ENCODE peak calls at places on chromosomes 1 and 21, in six cellular contexts. One of them, this sample, is unnamed.

GRCh38 chr1:16900771-16901170 is 5.0 kb downstream of the RNU1-2 start:
- DNase-seq in HepG2: no peak
- DNase-seq in K562: no peak
- DNase-seq in WTC11: no peak
- DNase-seq in endothelial cell of umbilical vein: peak
- DNase-seq in A549: no peak
- DNase-seq in this sample: no peak

GRCh38 chr21:37220433-37220980 is 46.6 kb downstream of the VPS26C start:
- DNase-seq in HepG2: peak
- DNase-seq in K562: no peak
- DNase-seq in A549: peak
- DNase-seq in endothelial cell of umbilical vein: peak
- DNase-seq in WTC11: peak
- DNase-seq in this sample: no peak

GRCh38 chr1:247326601-247327135 is 5.0 kb downstream of the ZNF496 start:
- DNase-seq in K562: no peak
- DNase-seq in A549: no peak
- DNase-seq in endothelial cell of umbilical vein: no peak
- DNase-seq in HepG2: no peak
- DNase-seq in WTC11: no peak
- DNase-seq in this sample: no peak

GRCh38 chr1:176850871-176851270 is 313.6 kb downstream of the ASTN1 start:
- DNase-seq in K562: no peak
- DNase-seq in A549: no peak
- DNase-seq in HepG2: no peak
- DNase-seq in endothelial cell of umbilical vein: no peak
- DNase-seq in WTC11: no peak
- DNase-seq in this sample: no peak

GRCh38 chr1:981955-982558 is at the start of gene PERM1:
- DNase-seq in WTC11: peak
- DNase-seq in K562: no peak
- DNase-seq in A549: no peak
- DNase-seq in HepG2: no peak
- DNase-seq in endothelial cell of umbilical vein: no peak
- DNase-seq in this sample: no peak

GRCh38 chr1:179921472-179921871 is 33.1 kb upstream of the CEP350 start:
- DNase-seq in A549: no peak
- DNase-seq in WTC11: no peak
- DNase-seq in endothelial cell of umbilical vein: peak
- DNase-seq in HepG2: no peak
- DNase-seq in K562: no peak
- DNase-seq in this sample: no peak

GRCh38 chr21:23223882-23224281 is 2225.7 kb downstream of the NCAM2 start:
- DNase-seq in HepG2: no peak
- DNase-seq in A549: no peak
- DNase-seq in K562: no peak
- DNase-seq in WTC11: peak
- DNase-seq in endothelial cell of umbilical vein: no peak
- DNase-seq in this sample: peak

GRCh38 chr1:66253330-66253921 is 280.5 kb upstream of the SGIP1 start:
- DNase-seq in K562: no peak
- DNase-seq in A549: peak
- DNase-seq in HepG2: peak
- DNase-seq in WTC11: no peak
- DNase-seq in endothelial cell of umbilical vein: peak
- DNase-seq in this sample: no peak

GRCh38 chr21:34579411-34579810 is 35.5 kb downstream of the RCAN1 start:
- DNase-seq in K562: no peak
- DNase-seq in endothelial cell of umbilical vein: no peak
- DNase-seq in A549: no peak
- DNase-seq in HepG2: no peak
- DNase-seq in WTC11: no peak
- DNase-seq in this sample: no peak

GRCh38 chr21:43269461-43269860 is 100.7 kb downstream of the CRYAA start:
- DNase-seq in endothelial cell of umbilical vein: no peak
- DNase-seq in HepG2: no peak
- DNase-seq in K562: peak
- DNase-seq in WTC11: peak
- DNase-seq in A549: no peak
- DNase-seq in this sample: no peak

GRCh38 chr21:41580758-41581554 is 73.0 kb upstream of the TMPRSS2 start:
- DNase-seq in HepG2: no peak
- DNase-seq in WTC11: no peak
- DNase-seq in K562: no peak
- DNase-seq in A549: no peak
- DNase-seq in endothelial cell of umbilical vein: no peak
- DNase-seq in this sample: no peak

GRCh38 chr21:40254540-40255455 is 387.6 kb downstream of the PCP4 start:
- DNase-seq in A549: no peak
- DNase-seq in WTC11: no peak
- DNase-seq in K562: no peak
- DNase-seq in HepG2: no peak
- DNase-seq in endothelial cell of umbilical vein: no peak
- DNase-seq in this sample: no peak

GRCh38 chr21:28885853-28886177 is 106.9 kb downstream of the LTN1 start:
- DNase-seq in K562: no peak
- DNase-seq in WTC11: no peak
- DNase-seq in endothelial cell of umbilical vein: no peak
- DNase-seq in HepG2: no peak
- DNase-seq in A549: no peak
- DNase-seq in this sample: no peak

GRCh38 chr1:186535388-186536133 is 74.6 kb upstream of the PDC start:
- DNase-seq in HepG2: no peak
- DNase-seq in endothelial cell of umbilical vein: peak
- DNase-seq in WTC11: no peak
- DNase-seq in K562: no peak
- DNase-seq in A549: peak
- DNase-seq in this sample: no peak

GRCh38 chr1:207910678-207911354 is at the start of gene CD34:
- DNase-seq in K562: no peak
- DNase-seq in WTC11: peak
- DNase-seq in endothelial cell of umbilical vein: peak
- DNase-seq in A549: no peak
- DNase-seq in HepG2: no peak
- DNase-seq in this sample: no peak

GRCh38 chr1:99704356-99704816 is 58.5 kb downstream of the PALMD start:
- DNase-seq in HepG2: no peak
- DNase-seq in endothelial cell of umbilical vein: no peak
- DNase-seq in A549: no peak
- DNase-seq in WTC11: no peak
- DNase-seq in K562: no peak
- DNase-seq in this sample: no peak

GRCh38 chr1:97943354-97943753 is 22.5 kb upstream of the DPYD start:
- DNase-seq in endothelial cell of umbilical vein: peak
- DNase-seq in HepG2: no peak
- DNase-seq in WTC11: no peak
- DNase-seq in K562: no peak
- DNase-seq in A549: no peak
- DNase-seq in this sample: no peak

GRCh38 chr1:7610106-7610731 is 160.9 kb upstream of the VAMP3 start:
- DNase-seq in K562: no peak
- DNase-seq in HepG2: no peak
- DNase-seq in WTC11: no peak
- DNase-seq in endothelial cell of umbilical vein: no peak
- DNase-seq in A549: no peak
- DNase-seq in this sample: no peak

GRCh38 chr1:201461783-201462441 is 7.1 kb downstream of the PHLDA3 start:
- DNase-seq in HepG2: peak
- DNase-seq in endothelial cell of umbilical vein: peak
- DNase-seq in A549: peak
- DNase-seq in K562: peak
- DNase-seq in WTC11: no peak
- DNase-seq in this sample: no peak

GRCh38 chr1:81155131-81155530 is 645.6 kb upstream of the ADGRL2 start:
- DNase-seq in A549: no peak
- DNase-seq in K562: no peak
- DNase-seq in WTC11: no peak
- DNase-seq in HepG2: no peak
- DNase-seq in endothelial cell of umbilical vein: no peak
- DNase-seq in this sample: no peak

GRCh38 chr1:81114191-81114590 is 686.5 kb upstream of the ADGRL2 start:
- DNase-seq in A549: no peak
- DNase-seq in WTC11: no peak
- DNase-seq in endothelial cell of umbilical vein: no peak
- DNase-seq in K562: no peak
- DNase-seq in HepG2: no peak
- DNase-seq in this sample: no peak

GRCh38 chr1:172269644-172270043 is 150.8 kb upstream of the C1orf105 start:
- DNase-seq in HepG2: peak
- DNase-seq in A549: peak
- DNase-seq in WTC11: no peak
- DNase-seq in K562: no peak
- DNase-seq in endothelial cell of umbilical vein: no peak
- DNase-seq in this sample: no peak

GRCh38 chr1:201795066-201795465 is 33.9 kb upstream of the IPO9 start:
- DNase-seq in A549: peak
- DNase-seq in K562: no peak
- DNase-seq in WTC11: no peak
- DNase-seq in endothelial cell of umbilical vein: peak
- DNase-seq in HepG2: no peak
- DNase-seq in this sample: no peak

GRCh38 chr1:222616535-222616934 is 1.4 kb upstream of the MIA3 start:
- DNase-seq in endothelial cell of umbilical vein: no peak
- DNase-seq in WTC11: no peak
- DNase-seq in K562: no peak
- DNase-seq in HepG2: peak
- DNase-seq in A549: peak
- DNase-seq in this sample: no peak

GRCh38 chr1:76764638-76765572 is 102.4 kb upstream of the ST6GALNAC5 start:
- DNase-seq in endothelial cell of umbilical vein: peak
- DNase-seq in A549: no peak
- DNase-seq in HepG2: no peak
- DNase-seq in WTC11: no peak
- DNase-seq in K562: no peak
- DNase-seq in this sample: no peak

GRCh38 chr21:28938726-28939125 is 54.0 kb downstream of the LTN1 start:
- DNase-seq in A549: no peak
- DNase-seq in K562: no peak
- DNase-seq in WTC11: no peak
- DNase-seq in HepG2: no peak
- DNase-seq in endothelial cell of umbilical vein: no peak
- DNase-seq in this sample: no peak

DNA sequence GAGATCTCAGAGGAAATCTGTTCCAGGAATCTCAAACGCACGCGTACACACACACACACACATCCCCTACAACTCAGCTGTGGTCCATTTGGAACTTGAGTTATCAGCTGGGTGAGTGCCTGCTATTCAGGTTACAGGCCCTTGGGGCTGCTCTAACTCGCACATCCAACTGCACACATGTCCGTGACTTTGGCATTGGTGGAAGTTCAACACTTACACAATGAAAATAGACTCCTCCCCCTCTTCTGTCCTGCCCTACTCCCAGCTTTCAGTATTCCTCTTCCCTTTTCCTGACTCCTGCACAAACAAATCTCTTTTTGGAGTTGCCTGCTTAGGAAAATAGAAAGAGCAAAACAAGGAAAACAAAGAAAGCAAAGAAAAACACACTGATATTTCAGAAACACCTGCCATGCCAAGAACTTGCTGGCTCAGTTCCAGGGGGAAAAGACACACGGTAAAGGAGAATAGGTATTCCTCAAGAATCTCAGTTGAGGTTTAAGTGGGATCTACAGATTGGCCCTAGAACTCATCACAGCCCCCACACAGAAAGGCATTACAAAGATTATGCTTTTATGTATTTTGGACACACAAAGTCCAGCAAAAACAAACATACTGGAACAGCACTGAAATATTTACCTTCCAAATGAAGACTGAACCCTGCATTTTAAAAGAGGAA is 140.8 kb downstream of the TGFBR3 start:
- DNase-seq in endothelial cell of umbilical vein: peak
- DNase-seq in K562: no peak
- DNase-seq in A549: no peak
- DNase-seq in WTC11: no peak
- DNase-seq in HepG2: peak
- DNase-seq in this sample: no peak
- TF ChIP-seq JUN in endothelial cell of umbilical vein: no peak
- TF ChIP-seq JUN in K562: no peak
- TF ChIP-seq JUN in A549: no peak
- TF ChIP-seq JUN in WTC11: no peak
- TF ChIP-seq JUN in HepG2: no peak
- TF ChIP-seq JUN in this sample: no peak

GRCh38 chr1:156194300-156194652 is 372 bp downstream of the SLC25A44 start:
- DNase-seq in HepG2: no peak
- DNase-seq in A549: peak
- DNase-seq in WTC11: no peak
- DNase-seq in endothelial cell of umbilical vein: no peak
- DNase-seq in K562: peak
- DNase-seq in this sample: no peak
- TF ChIP-seq JUN in HepG2: no peak
- TF ChIP-seq JUN in A549: no peak
- TF ChIP-seq JUN in WTC11: no peak
- TF ChIP-seq JUN in endothelial cell of umbilical vein: no peak
- TF ChIP-seq JUN in K562: no peak
- TF ChIP-seq JUN in this sample: no peak

GRCh38 chr1:244394851-244395765 is 56.6 kb downstream of the ADSS2 start:
- DNase-seq in A549: no peak
- DNase-seq in endothelial cell of umbilical vein: no peak
- DNase-seq in WTC11: no peak
- DNase-seq in HepG2: no peak
- DNase-seq in K562: no peak
- DNase-seq in this sample: no peak

GRCh38 chr1:244395965-244396364 is 55.7 kb downstream of the ADSS2 start:
- DNase-seq in endothelial cell of umbilical vein: no peak
- DNase-seq in K562: no peak
- DNase-seq in HepG2: no peak
- DNase-seq in A549: no peak
- DNase-seq in WTC11: no peak
- DNase-seq in this sample: no peak

GRCh38 chr1:244393604-244394176 is 58.0 kb downstream of the ADSS2 start:
- DNase-seq in K562: peak
- DNase-seq in A549: no peak
- DNase-seq in WTC11: no peak
- DNase-seq in endothelial cell of umbilical vein: no peak
- DNase-seq in HepG2: no peak
- DNase-seq in this sample: no peak

GRCh38 chr1:244394346-244394745 is 57.4 kb downstream of the ADSS2 start:
- DNase-seq in K562: no peak
- DNase-seq in endothelial cell of umbilical vein: no peak
- DNase-seq in WTC11: no peak
- DNase-seq in A549: no peak
- DNase-seq in HepG2: no peak
- DNase-seq in this sample: no peak

DNA sequence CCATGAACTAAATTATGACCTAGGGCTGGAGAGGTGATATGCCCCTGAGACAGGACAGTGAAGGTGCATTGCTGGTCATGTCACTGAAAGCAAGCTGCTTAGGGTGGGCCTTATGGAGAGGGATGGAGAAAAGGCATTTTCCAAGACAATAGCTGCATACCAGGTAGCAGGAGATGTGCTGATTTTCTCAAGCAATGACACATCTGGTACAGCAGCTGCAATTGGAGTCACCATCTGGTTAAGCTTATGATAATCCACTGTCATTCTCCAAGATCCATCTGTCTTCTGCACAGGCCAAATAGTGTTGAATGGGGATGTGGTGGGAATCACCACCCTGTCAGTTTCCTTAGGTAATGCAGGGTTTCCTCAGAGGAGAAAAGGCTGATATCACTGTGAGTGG is 54.6 kb downstream of the ADSS2 start:
- DNase-seq in endothelial cell of umbilical vein: no peak
- DNase-seq in HepG2: no peak
- DNase-seq in WTC11: no peak
- DNase-seq in A549: no peak
- DNase-seq in K562: no peak
- DNase-seq in this sample: no peak
- TF ChIP-seq JUN in endothelial cell of umbilical vein: no peak
- TF ChIP-seq JUN in HepG2: no peak
- TF ChIP-seq JUN in WTC11: no peak
- TF ChIP-seq JUN in A549: no peak
- TF ChIP-seq JUN in K562: no peak
- TF ChIP-seq JUN in this sample: no peak

GRCh38 chr1:214637722-214638473 is 34.9 kb downstream of the CENPF start:
- DNase-seq in K562: no peak
- DNase-seq in HepG2: peak
- DNase-seq in WTC11: no peak
- DNase-seq in A549: peak
- DNase-seq in endothelial cell of umbilical vein: peak
- DNase-seq in this sample: no peak
- TF ChIP-seq JUN in K562: no peak
- TF ChIP-seq JUN in HepG2: no peak
- TF ChIP-seq JUN in WTC11: no peak
- TF ChIP-seq JUN in A549: no peak
- TF ChIP-seq JUN in endothelial cell of umbilical vein: no peak
- TF ChIP-seq JUN in this sample: no peak